ENCODE peak calls at places on chromosomes 13 and 19, in eight cellular contexts. One of them, this sample, is unnamed.

GRCh38 chr13:26718872-26719271 is 41.7 kb downstream of the GPR12 start:
- DNase-seq in HepG2: no peak
- DNase-seq in HCT116: no peak
- DNase-seq in endothelial cell of umbilical vein: no peak
- DNase-seq in K562: no peak
- DNase-seq in GM23338: no peak
- DNase-seq in H1: no peak
- DNase-seq in GM12878: no peak
- DNase-seq in this sample: no peak

GRCh38 chr13:59304596-59304995 is 859.1 kb downstream of the DIAPH3 start:
- DNase-seq in HCT116: no peak
- DNase-seq in GM12878: no peak
- DNase-seq in GM23338: no peak
- DNase-seq in endothelial cell of umbilical vein: no peak
- DNase-seq in H1: no peak
- DNase-seq in HepG2: no peak
- DNase-seq in K562: no peak
- DNase-seq in this sample: no peak

GRCh38 chr19:11279505-11280236 is 16.3 kb upstream of the TSPAN16 start:
- DNase-seq in GM23338: no peak
- DNase-seq in endothelial cell of umbilical vein: no peak
- DNase-seq in K562: no peak
- DNase-seq in HepG2: no peak
- DNase-seq in GM12878: peak; percentile 86
- DNase-seq in HCT116: no peak
- DNase-seq in H1: no peak
- DNase-seq in this sample: no peak

GRCh38 chr13:111175948-111176347 is 60.8 kb downstream of the ARHGEF7 start:
- DNase-seq in H1: no peak
- DNase-seq in endothelial cell of umbilical vein: no peak
- DNase-seq in K562: peak; percentile 47
- DNase-seq in HCT116: no peak
- DNase-seq in HepG2: no peak
- DNase-seq in GM23338: no peak
- DNase-seq in GM12878: no peak
- DNase-seq in this sample: no peak

GRCh38 chr13:50893211-50893852 is 16.3 kb upstream of the RNASEH2B start:
- DNase-seq in GM12878: no peak
- DNase-seq in HepG2: no peak
- DNase-seq in endothelial cell of umbilical vein: no peak
- DNase-seq in K562: no peak
- DNase-seq in HCT116: no peak
- DNase-seq in H1: no peak
- DNase-seq in GM23338: peak; percentile 46
- DNase-seq in this sample: peak; percentile 94

GRCh38 chr19:4260605-4261191 is 13.8 kb downstream of the YJU2 start:
- DNase-seq in HepG2: no peak
- DNase-seq in GM23338: no peak
- DNase-seq in HCT116: no peak
- DNase-seq in K562: no peak
- DNase-seq in H1: no peak
- DNase-seq in endothelial cell of umbilical vein: no peak
- DNase-seq in GM12878: no peak
- DNase-seq in this sample: no peak

GRCh38 chr13:45934283-45934682 is 82.7 kb upstream of the SIAH3 start:
- DNase-seq in HCT116: no peak
- DNase-seq in GM12878: no peak
- DNase-seq in H1: no peak
- DNase-seq in endothelial cell of umbilical vein: no peak
- DNase-seq in HepG2: no peak
- DNase-seq in GM23338: no peak
- DNase-seq in K562: no peak
- DNase-seq in this sample: no peak

GRCh38 chr19:10006335-10006708 is 4.0 kb downstream of the COL5A3 start:
- DNase-seq in K562: no peak
- DNase-seq in HCT116: no peak
- DNase-seq in GM23338: no peak
- DNase-seq in endothelial cell of umbilical vein: no peak
- DNase-seq in HepG2: no peak
- DNase-seq in GM12878: no peak
- DNase-seq in H1: no peak
- DNase-seq in this sample: no peak

GRCh38 chr13:61362522-61362921 is 53.1 kb downstream of the PCDH20 start:
- DNase-seq in K562: no peak
- DNase-seq in HCT116: no peak
- DNase-seq in HepG2: no peak
- DNase-seq in GM23338: no peak
- DNase-seq in GM12878: no peak
- DNase-seq in H1: no peak
- DNase-seq in endothelial cell of umbilical vein: no peak
- DNase-seq in this sample: no peak

GRCh38 chr19:18904334-18905057 is 8.5 kb upstream of the CERS1 start:
- DNase-seq in HCT116: no peak
- DNase-seq in H1: no peak
- DNase-seq in GM12878: no peak
- DNase-seq in endothelial cell of umbilical vein: no peak
- DNase-seq in GM23338: no peak
- DNase-seq in K562: no peak
- DNase-seq in HepG2: no peak
- DNase-seq in this sample: no peak

GRCh38 chr13:37715606-37716015 is 117.0 kb upstream of the POSTN start:
- DNase-seq in GM12878: no peak
- DNase-seq in H1: no peak
- DNase-seq in endothelial cell of umbilical vein: peak; percentile 93
- DNase-seq in HepG2: no peak
- DNase-seq in GM23338: no peak
- DNase-seq in HCT116: no peak
- DNase-seq in K562: no peak
- DNase-seq in this sample: no peak

GRCh38 chr19:50184196-50184595 is 19.2 kb upstream of the MYH14 start:
- DNase-seq in H1: no peak
- DNase-seq in endothelial cell of umbilical vein: no peak
- DNase-seq in GM12878: no peak
- DNase-seq in HepG2: no peak
- DNase-seq in K562: no peak
- DNase-seq in GM23338: no peak
- DNase-seq in HCT116: no peak
- DNase-seq in this sample: no peak

GRCh38 chr19:55441692-55442321 is 1.3 kb downstream of the SHISA7 start:
- DNase-seq in GM23338: peak; percentile 87
- DNase-seq in HCT116: no peak
- DNase-seq in HepG2: no peak
- DNase-seq in H1: peak; percentile 92
- DNase-seq in GM12878: no peak
- DNase-seq in endothelial cell of umbilical vein: no peak
- DNase-seq in K562: peak; percentile 71
- DNase-seq in this sample: no peak
- TF ChIP-seq EZH2 in GM23338: peak; percentile 76
- TF ChIP-seq EZH2 in HCT116: no peak
- TF ChIP-seq EZH2 in HepG2: peak; percentile 69
- TF ChIP-seq EZH2 in H1: peak; percentile 77
- TF ChIP-seq EZH2 in GM12878: no peak
- TF ChIP-seq EZH2 in endothelial cell of umbilical vein: peak; percentile 91
- TF ChIP-seq EZH2 in K562: no peak
- TF ChIP-seq EZH2 in this sample: no peak

GRCh38 chr13:43058836-43059235 is 35.5 kb downstream of the DNAJC15 start:
- DNase-seq in GM23338: no peak
- DNase-seq in H1: no peak
- DNase-seq in K562: no peak
- DNase-seq in endothelial cell of umbilical vein: peak; percentile 56
- DNase-seq in GM12878: no peak
- DNase-seq in HCT116: no peak
- DNase-seq in HepG2: no peak
- DNase-seq in this sample: no peak

GRCh38 chr13:43057653-43058317 is 34.4 kb downstream of the DNAJC15 start:
- DNase-seq in endothelial cell of umbilical vein: peak; percentile 39
- DNase-seq in GM12878: no peak
- DNase-seq in HepG2: peak; percentile 97
- DNase-seq in K562: no peak
- DNase-seq in GM23338: peak; percentile 27
- DNase-seq in H1: no peak
- DNase-seq in HCT116: peak; percentile 68
- DNase-seq in this sample: no peak

GRCh38 chr13:43058318-43058674 is 34.9 kb downstream of the DNAJC15 start:
- DNase-seq in K562: no peak
- DNase-seq in GM12878: no peak
- DNase-seq in HCT116: peak; percentile 87
- DNase-seq in endothelial cell of umbilical vein: no peak
- DNase-seq in HepG2: peak; percentile 46
- DNase-seq in H1: no peak
- DNase-seq in GM23338: no peak
- DNase-seq in this sample: peak; percentile 66

DNA sequence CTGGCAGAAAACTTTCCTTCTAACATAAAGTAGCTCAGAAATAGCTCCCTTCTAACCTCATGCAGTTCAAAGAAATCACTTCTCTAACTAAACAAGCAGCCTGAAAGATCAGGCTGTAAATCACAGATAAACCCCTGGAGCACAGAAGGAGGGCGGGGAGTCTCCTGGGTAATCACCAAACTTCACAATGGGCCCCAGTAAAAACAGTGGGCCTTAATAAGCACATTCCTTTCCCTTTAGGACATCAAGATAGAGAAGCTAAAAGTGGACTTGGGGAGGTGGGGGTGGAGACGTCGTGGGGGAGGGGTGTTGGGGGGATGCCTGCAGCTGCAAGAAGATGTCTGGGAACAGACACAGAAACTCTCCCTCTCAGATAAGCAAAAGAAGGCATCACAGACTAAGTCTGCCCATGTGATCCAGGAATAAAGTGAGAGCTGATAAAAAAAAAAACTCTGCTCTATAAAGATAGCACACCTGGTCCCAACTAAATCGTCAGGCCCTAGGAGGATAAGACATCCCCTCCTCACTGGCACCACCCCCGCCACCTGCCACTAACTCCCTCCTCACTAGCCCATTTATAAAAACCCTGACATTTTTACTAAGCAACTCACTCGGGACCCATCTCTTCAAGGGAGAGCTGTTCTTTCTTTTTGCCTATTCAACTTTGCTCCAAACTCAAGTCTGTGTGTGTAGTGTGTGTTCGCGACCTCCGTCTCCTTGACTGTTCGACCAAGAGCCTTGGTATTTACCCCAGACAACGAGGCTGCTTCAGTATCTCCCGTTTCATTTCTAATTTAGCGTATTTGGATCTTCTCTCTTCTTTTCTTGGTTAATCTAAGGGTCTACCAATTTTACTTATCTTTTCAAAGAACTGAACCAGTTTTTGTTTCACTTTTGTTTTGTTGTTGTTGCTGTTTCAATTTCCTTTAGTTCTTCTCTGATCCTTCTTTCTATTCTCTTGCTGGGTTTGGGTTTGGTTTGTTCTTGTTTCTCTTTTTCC is 31.7 kb downstream of the DNAJC15 start:
- DNase-seq in HepG2: peak; percentile 75
- DNase-seq in K562: peak; percentile 2
- DNase-seq in endothelial cell of umbilical vein: peak; percentile 69
- DNase-seq in HCT116: no peak
- DNase-seq in GM23338: peak; percentile 87
- DNase-seq in H1: no peak
- DNase-seq in GM12878: no peak
- DNase-seq in this sample: peak; percentile 30
- TF ChIP-seq POLR2AphosphoS5 in HepG2: no peak
- TF ChIP-seq POLR2AphosphoS5 in K562: no peak
- TF ChIP-seq POLR2AphosphoS5 in endothelial cell of umbilical vein: no peak
- TF ChIP-seq POLR2AphosphoS5 in HCT116: no peak
- TF ChIP-seq POLR2AphosphoS5 in GM23338: peak; percentile 24
- TF ChIP-seq POLR2AphosphoS5 in H1: peak; percentile 32
- TF ChIP-seq POLR2AphosphoS5 in GM12878: no peak
- TF ChIP-seq POLR2AphosphoS5 in this sample: peak; percentile 27

DNA sequence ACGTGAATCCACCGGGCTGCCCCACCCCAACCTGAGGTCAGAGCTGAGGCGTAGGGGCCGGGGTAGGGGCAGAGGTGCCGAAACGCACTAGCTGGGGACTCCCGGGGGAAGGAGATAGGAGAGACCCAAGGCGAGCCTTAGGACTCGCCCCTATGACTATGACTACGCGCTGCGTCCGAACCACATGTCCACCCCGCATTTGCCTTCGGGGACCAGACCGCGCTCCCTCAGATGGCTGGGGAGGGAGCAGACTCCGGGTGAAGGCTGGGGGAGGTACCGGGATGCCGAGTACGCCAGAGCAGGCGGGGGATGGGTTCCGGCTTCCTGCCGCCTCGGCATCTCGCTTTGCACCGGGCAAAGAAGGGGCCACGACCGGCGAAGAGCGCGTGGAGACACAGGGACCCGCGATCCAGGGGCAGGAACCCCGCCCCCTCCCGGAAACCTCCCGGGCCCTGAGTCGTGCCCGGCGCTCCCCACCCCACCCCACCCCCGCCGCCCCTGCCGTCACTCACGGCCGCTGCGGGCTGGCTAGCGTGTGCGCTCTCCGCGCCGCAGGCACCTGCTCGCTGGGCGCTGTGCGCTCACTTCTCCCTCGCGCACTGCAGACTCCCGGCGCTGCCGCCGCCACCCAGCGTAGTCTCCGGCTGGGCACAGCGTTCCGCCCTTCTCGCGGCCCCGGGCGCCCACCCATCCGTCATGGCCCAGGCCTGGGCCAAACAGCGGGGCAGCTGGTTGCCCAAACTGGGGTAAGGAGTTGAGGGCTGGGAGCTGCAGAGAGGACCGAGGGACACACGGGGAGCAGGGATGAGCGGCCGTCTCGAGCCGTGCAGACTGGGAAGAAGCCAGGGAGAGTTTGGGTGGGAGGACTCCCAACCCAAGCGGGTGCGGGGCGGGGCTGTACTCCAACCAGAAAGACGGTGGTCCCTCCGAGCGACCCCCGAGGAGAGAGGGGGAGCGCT is 603 bp upstream of the VSTM2B start:
- DNase-seq in GM23338: peak; percentile 80
- DNase-seq in HCT116: no peak
- DNase-seq in K562: no peak
- DNase-seq in HepG2: no peak
- DNase-seq in endothelial cell of umbilical vein: no peak
- DNase-seq in GM12878: no peak
- DNase-seq in H1: peak; percentile 83
- DNase-seq in this sample: no peak
- TF ChIP-seq EZH2 in GM23338: peak; percentile 64
- TF ChIP-seq EZH2 in HCT116: no peak
- TF ChIP-seq EZH2 in K562: no peak
- TF ChIP-seq EZH2 in HepG2: no peak
- TF ChIP-seq EZH2 in endothelial cell of umbilical vein: no peak
- TF ChIP-seq EZH2 in GM12878: no peak
- TF ChIP-seq EZH2 in H1: peak; percentile 42
- TF ChIP-seq EZH2 in this sample: no peak

GRCh38 chr19:54400913-54401312 is 14.4 kb upstream of the TTYH1 start:
- DNase-seq in K562: no peak
- DNase-seq in GM12878: no peak
- DNase-seq in HCT116: no peak
- DNase-seq in endothelial cell of umbilical vein: no peak
- DNase-seq in HepG2: no peak
- DNase-seq in GM23338: no peak
- DNase-seq in H1: no peak
- DNase-seq in this sample: no peak
- TF ChIP-seq POLR2AphosphoS5 in K562: no peak
- TF ChIP-seq POLR2AphosphoS5 in GM12878: no peak
- TF ChIP-seq POLR2AphosphoS5 in HCT116: no peak
- TF ChIP-seq POLR2AphosphoS5 in endothelial cell of umbilical vein: no peak
- TF ChIP-seq POLR2AphosphoS5 in HepG2: no peak
- TF ChIP-seq POLR2AphosphoS5 in GM23338: no peak
- TF ChIP-seq POLR2AphosphoS5 in H1: no peak
- TF ChIP-seq POLR2AphosphoS5 in this sample: no peak

This sample was measured in SK-N-MC.